ENCODE peak calls at places on chromosomes 11 and 22, in four cellular contexts. X is WTC11, F is HepG2, C is GM12878. E is an unnamed sample.

GRCh38 chr11:69498614-69499175 is 17.2 kb downstream of the LINC01488 start:
- DNase-seq in X (no peak), F (no peak), C (no peak), E (no peak)

GRCh38 chr11:115869780-115870431 is 365.7 kb upstream of the CADM1 start:
- DNase-seq in X (peak; percentile 67), F (peak; percentile 13), C (peak; percentile 51), E (peak; percentile 9)

GRCh38 chr11:102914238-102915043 is 39.7 kb upstream of the MMP12 start:
- DNase-seq in X (peak; percentile 34), F (peak; percentile 4), C (no peak), E (no peak)

GRCh38 chr11:132718711-132719641 is 813.3 kb downstream of the OPCML start:
- DNase-seq in X (no peak), F (no peak), C (no peak), E (no peak)

GRCh38 chr22:42695294-42695693 is 25.4 kb downstream of the A4GALT start:
- DNase-seq in X (no peak), F (no peak), C (no peak), E (no peak)

GRCh38 chr11:124970925-124971324 is 16.9 kb downstream of the CCDC15 start:
- DNase-seq in X (no peak), F (peak; percentile 27), C (no peak), E (no peak)

GRCh38 chr11:74288161-74288560 is 23.3 kb downstream of the P4HA3 start:
- DNase-seq in X (no peak), F (no peak), C (no peak), E (peak; percentile 36)

GRCh38 chr11:124938206-124938765 is 2.4 kb upstream of the HEPACAM start:
- DNase-seq in X (no peak), F (peak; percentile 77), C (no peak), E (no peak)

GRCh38 chr22:45916515-45916914 is 60.4 kb downstream of the WNT7B start:
- DNase-seq in X (no peak), F (no peak), C (no peak), E (no peak)

GRCh38 chr11:43580735-43581369 is 99.7 kb upstream of the HSD17B12 start:
- DNase-seq in X (peak; percentile 43), F (no peak), C (no peak), E (peak; percentile 15)

GRCh38 chr11:47071871-47072270 is 104.8 kb downstream of the ARFGAP2 start:
- DNase-seq in X (no peak), F (no peak), C (no peak), E (no peak)

DNA sequence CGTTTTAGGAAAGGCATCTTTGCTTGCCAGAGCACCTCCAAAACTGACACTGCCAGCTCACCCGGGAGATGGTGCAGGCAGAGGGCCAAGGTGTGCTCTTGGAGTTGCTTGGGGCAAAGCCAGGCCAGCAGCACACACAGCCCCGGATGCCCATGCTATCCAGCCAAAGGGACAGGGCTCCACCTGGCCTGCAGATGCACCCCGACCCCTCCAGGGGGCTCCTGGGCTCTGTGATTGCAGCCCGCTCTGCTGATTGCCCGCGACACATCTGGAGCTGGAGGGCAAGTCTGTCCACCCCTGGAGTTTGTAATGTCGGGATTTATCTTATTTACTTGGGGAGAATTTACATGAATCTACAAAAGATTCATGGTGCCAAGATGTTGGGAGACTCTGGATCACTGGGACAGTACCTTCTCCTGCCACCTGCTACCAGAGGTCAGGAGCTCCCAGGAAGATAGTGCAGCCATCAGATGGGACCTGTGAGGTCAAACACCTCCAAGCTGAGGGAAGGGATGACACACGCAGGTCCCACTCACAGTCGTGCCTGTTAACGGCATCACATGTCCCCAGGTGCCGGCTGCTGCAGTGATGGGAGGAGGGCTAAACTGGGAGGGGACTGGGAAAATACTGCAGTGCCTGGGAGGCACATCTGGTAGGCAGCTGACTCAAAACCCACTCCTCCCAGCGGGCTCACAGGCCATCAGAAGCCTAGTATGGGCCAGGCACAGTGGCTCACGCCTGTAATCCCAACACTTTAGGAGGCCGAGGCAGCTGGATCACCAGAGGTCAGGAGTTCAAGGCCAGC is 17.2 kb downstream of the CBX7 start:
- DNase-seq in X (peak; percentile 90), F (peak; percentile 55), C (no peak), E (peak; percentile 70)
- TF ChIP-seq CREM in X (no peak), F (no peak), C (no peak), E (no peak)

DNA sequence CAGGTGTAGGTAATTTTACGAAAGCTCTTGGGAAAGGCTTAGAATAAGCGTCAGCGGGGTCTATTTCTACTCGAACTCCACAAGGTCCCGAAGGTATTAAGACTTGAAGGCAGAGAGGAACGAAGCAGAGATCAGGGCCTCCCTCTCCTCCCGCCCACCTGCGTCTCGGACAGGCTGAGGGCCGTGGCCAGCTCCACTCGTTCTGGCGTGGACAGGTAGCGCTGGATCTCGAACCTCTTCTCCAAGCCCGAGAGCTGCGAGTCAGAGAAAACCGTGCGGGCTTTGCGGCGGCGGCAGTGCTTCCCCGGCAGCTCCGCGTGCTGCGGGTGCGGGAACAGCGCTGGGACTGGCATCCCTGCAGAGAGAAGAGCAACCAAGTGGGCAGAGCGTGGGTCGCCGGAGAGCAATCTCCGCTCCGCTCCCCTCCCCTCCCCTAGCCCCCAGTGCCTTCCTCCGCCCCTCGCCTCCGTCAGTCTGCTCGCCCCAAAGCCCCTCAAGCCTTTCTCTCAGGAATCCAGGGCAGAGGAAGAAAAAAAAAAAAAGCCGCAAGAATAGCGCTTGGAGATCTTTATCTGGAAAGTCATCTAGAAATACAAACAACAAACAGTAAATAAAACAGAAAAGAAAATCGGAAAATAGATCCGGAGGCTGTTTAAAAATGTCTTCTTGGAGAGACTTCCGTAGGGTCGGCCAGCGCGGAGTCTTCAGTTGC is 2.4 kb downstream of the BSX start:
- DNase-seq in X (peak; percentile 38), F (no peak), C (no peak), E (no peak)
- TF ChIP-seq CREM in X (no peak), F (no peak), C (no peak), E (no peak)

DNA sequence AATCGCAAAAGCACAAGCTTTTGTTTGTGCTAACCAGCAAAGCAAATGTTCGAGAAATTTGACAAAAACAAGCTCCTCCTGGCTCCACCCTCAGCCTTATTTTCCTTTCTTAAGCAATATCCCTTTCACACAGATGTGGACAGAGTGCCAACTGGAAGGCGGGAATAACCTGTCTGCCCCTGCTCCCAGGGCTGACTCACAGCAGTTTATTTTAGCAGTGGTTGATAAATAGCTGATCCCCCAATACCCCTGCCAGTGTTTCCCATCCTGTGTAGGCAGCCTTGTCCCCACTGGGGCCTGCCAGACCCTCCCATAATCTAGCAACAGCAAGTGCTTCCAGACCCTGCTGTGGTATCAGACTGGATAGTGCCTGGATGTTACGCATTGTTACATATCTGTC is 53.5 kb downstream of the PARVA start:
- DNase-seq in X (no peak), F (peak; percentile 16), C (no peak), E (no peak)
- TF ChIP-seq CREM in X (no peak), F (no peak), C (no peak), E (no peak)

GRCh38 chr11:12382451-12382850 is 5.1 kb downstream of the PARVA start:
- DNase-seq in X (no peak), F (no peak), C (no peak), E (no peak)
- TF ChIP-seq CREM in X (no peak), F (no peak), C (no peak), E (no peak)

GRCh38 chr22:32622762-32623147 is 148.1 kb downstream of the FBXO7 start:
- DNase-seq in X (no peak), F (no peak), C (no peak), E (no peak)

GRCh38 chr22:32622004-32622761 is 147.6 kb downstream of the FBXO7 start:
- DNase-seq in X (peak; percentile 64), F (peak; percentile 89), C (no peak), E (no peak)

GRCh38 chr22:32621656-32622003 is 147.0 kb downstream of the FBXO7 start:
- DNase-seq in X (no peak), F (no peak), C (no peak), E (no peak)

GRCh38 chr22:32625985-32626384 is 151.4 kb downstream of the FBXO7 start:
- DNase-seq in X (no peak), F (no peak), C (no peak), E (no peak)

DNA sequence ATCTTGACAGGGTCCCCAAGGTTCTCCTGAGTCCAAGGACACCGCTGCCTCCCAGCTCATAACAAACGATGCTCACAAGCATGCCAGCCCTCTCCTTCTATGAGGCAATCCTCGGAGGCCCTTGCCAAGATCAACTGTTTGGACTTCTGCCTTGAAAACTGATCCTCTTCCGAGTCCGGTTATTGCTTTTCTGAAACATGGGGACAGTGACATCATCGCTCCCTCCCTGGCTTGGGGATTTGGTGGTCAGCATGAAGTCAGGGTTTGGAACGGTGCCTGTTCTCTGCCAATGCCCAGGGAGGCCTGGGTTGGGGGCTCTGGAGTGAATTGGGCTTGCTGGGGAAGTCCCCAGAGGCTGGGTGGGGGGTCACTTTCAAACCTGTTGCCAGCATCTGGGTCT is 149.3 kb downstream of the FBXO7 start:
- DNase-seq in X (no peak), F (peak; percentile 12), C (no peak), E (no peak)
- TF ChIP-seq CREM in X (no peak), F (no peak), C (no peak), E (no peak)

DNA sequence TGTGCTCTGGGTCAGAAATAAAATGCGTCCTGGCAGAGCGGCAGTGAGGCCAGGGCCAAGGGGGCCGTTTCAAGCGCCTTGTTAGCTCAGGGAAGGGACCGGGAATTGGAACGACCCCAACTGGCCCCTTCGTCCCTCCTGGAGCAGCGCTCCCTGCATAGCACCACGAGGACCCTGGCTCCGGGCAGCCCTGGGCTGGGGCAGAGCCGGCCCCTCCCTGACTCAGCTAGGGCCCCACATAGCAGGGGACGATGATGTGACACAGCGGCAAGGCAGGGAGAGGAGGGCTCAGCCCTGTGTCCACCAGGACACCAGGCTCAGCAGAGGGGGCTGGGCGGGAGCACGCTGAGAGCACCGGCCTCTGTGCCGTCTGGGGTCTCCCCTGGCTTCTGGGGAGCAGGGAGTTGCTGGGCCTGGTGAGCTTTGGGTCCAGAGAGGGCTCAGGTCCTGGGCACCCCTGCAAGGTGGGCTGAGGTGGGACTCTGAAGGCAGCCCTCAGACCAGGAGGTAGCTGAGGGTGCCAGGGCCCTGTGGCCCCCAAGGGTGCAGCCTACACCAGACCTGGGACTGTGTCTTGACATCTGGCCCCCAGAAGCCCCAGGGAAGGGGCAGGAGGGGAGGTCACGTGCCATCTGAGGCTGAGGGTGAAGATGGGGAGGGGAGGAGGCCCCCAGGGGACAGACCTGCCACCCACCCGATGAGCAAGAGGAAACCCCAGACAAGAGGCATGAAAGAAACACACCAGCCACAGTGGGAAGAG is 520.4 kb downstream of the BRD1 start:
- DNase-seq in X (no peak), F (no peak), C (no peak), E (no peak)
- TF ChIP-seq CREM in X (no peak), F (no peak), C (no peak), E (no peak)

E was measured in K562.